ENCODE peak calls at places on chromosome 20, in six cellular contexts. B is G401; L is effector CD4-positive, alpha-beta T cell; O is bronchial epithelial cell; H is pancreas; G is GM18507. J is an unnamed sample.

GRCh38 chr20:45373353-45374100 is 4.6 kb downstream of the TP53TG5 start:
- DNase-seq in G (peak), H (peak), O (peak), L (peak), B (peak), J (peak)

GRCh38 chr20:63132715-63133471 is 83.0 kb downstream of the YTHDF1 start:
- DNase-seq in G (no peak), B (no peak), O (no peak), L (no peak), H (no peak), J (no peak)

GRCh38 chr20:51528263-51529026 is 14.1 kb downstream of the NFATC2 start:
- DNase-seq in H (no peak), O (no peak), B (no peak), G (no peak), L (peak), J (no peak)

GRCh38 chr20:2453792-2454191 is 16.8 kb downstream of the SNRPB start:
- DNase-seq in H (no peak), L (no peak), G (no peak), O (no peak), B (no peak), J (no peak)

GRCh38 chr20:33992145-33992922 is 1.4 kb upstream of the RALY start:
- DNase-seq in L (no peak), B (no peak), G (no peak), H (peak), O (peak), J (no peak)

GRCh38 chr20:15252289-15252688 is 914.9 kb upstream of the FLRT3 start:
- DNase-seq in G (no peak), O (no peak), B (peak), H (no peak), L (no peak), J (no peak)

GRCh38 chr20:37755665-37756064 is 61.8 kb downstream of the CTNNBL1 start:
- DNase-seq in L (no peak), H (no peak), B (peak), G (no peak), O (no peak), J (no peak)

GRCh38 chr20:33688938-33689424 is 2.8 kb upstream of the E2F1 start:
- DNase-seq in B (no peak), L (no peak), G (no peak), O (no peak), H (no peak), J (no peak)

GRCh38 chr20:324177-325042 is 942 bp upstream of the SOX12 start:
- DNase-seq in L (peak), O (peak), G (peak), B (peak), H (peak), J (peak)

GRCh38 chr20:45450097-45450818 is 19.3 kb upstream of the WFDC2 start:
- DNase-seq in O (peak), G (no peak), H (no peak), L (no peak), B (peak), J (no peak)

GRCh38 chr20:51169813-51170212 is 146.9 kb upstream of the KCNG1 start:
- DNase-seq in G (no peak), L (no peak), O (no peak), B (no peak), H (no peak), J (no peak)

GRCh38 chr20:56676001-56676400 is 46.9 kb downstream of the TFAP2C start:
- DNase-seq in G (no peak), O (no peak), H (no peak), L (no peak), B (no peak), J (no peak)

GRCh38 chr20:44479643-44480042 is 4.0 kb downstream of the TTPAL start:
- DNase-seq in B (no peak), G (no peak), L (no peak), O (no peak), H (no peak), J (no peak)

GRCh38 chr20:46173652-46174468 is 55.7 kb downstream of the CD40 start:
- DNase-seq in O (no peak), H (no peak), B (no peak), G (no peak), L (no peak), J (no peak)

GRCh38 chr20:24095753-24096152 is 107.2 kb upstream of the GGTLC1 start:
- DNase-seq in B (no peak), G (no peak), H (peak), L (no peak), O (peak), J (peak)

GRCh38 chr20:61737812-61738443 is 327.8 kb downstream of the TAF4 start:
- DNase-seq in O (no peak), H (no peak), L (no peak), B (no peak), G (no peak), J (no peak)

GRCh38 chr20:17172826-17173420 is 53.9 kb upstream of the PCSK2 start:
- DNase-seq in B (no peak), O (no peak), G (no peak), L (no peak), H (no peak), J (no peak)

GRCh38 chr20:32870489-32870888 is 11.8 kb downstream of the EFCAB8 start:
- DNase-seq in O (no peak), B (no peak), L (no peak), H (no peak), G (no peak), J (no peak)

GRCh38 chr20:64255361-64256281 is at the start of gene PCMTD2:
- DNase-seq in H (peak), G (peak), B (peak), L (peak), O (peak), J (peak)

GRCh38 chr20:4401601-4402000 is 320.1 kb upstream of the PRND start:
- DNase-seq in O (no peak), L (no peak), H (no peak), B (no peak), G (no peak), J (no peak)

GRCh38 chr20:36147707-36148106 is 6.8 kb upstream of the EPB41L1 start:
- DNase-seq in L (no peak), H (no peak), O (no peak), B (no peak), G (no peak), J (no peak)

GRCh38 chr20:51595744-51596143 is 53.2 kb upstream of the NFATC2 start:
- DNase-seq in G (no peak), L (no peak), H (no peak), O (no peak), B (no peak), J (no peak)

GRCh38 chr20:59016795-59017492 is 2.3 kb upstream of the TUBB1 start:
- DNase-seq in G (no peak), B (no peak), O (peak), H (no peak), L (no peak), J (no peak)

GRCh38 chr20:14879020-14879697 is 541.7 kb upstream of the FLRT3 start:
- DNase-seq in O (peak), L (no peak), B (no peak), G (no peak), H (no peak), J (no peak)

GRCh38 chr20:34058831-34059230 is 53.2 kb downstream of the EIF2S2 start:
- DNase-seq in H (no peak), L (no peak), G (no peak), O (no peak), B (no peak), J (no peak)

GRCh38 chr20:1382670-1383069 is 10.2 kb downstream of the FKBP1A start:
- DNase-seq in B (no peak), G (no peak), H (no peak), L (no peak), O (no peak), J (no peak)

GRCh38 chr20:20003088-20003954 is 13.8 kb upstream of the NAA20 start:
- DNase-seq in B (no peak), L (no peak), O (no peak), H (peak), G (no peak), J (peak)

GRCh38 chr20:1467355-1468116 is 887 bp upstream of the NSFL1C start:
- DNase-seq in G (no peak), O (no peak), L (no peak), B (peak), H (peak), J (no peak)

GRCh38 chr20:32363492-32363891 is 5.4 kb downstream of the ASXL1 start:
- DNase-seq in O (no peak), G (no peak), L (no peak), B (no peak), H (no peak), J (no peak)

J was measured in prostate gland.